ENCODE peak calls at places on chromosomes 3 and 15, in ten cellular contexts. N, E, U, G, O, C, L, H, T and K are unnamed samples.
A peak's percentile ranks its signal among the peaks of the same experiment; 100 is the strongest.

GRCh38 chr15:77851696-77852095 is 219.0 kb upstream of the LINGO1 start:
- DNase-seq in C (no peak), T (no peak), H (no peak), N (no peak), G (no peak), O (peak; percentile 10), U (no peak), L (no peak), E (peak; percentile 69), K (peak; percentile 80)

GRCh38 chr3:152778001-152778400 is 56.9 kb upstream of the P2RY1 start:
- DNase-seq in T (no peak), H (no peak), N (no peak), L (no peak), E (no peak), C (no peak), U (no peak), G (no peak), O (no peak), K (no peak)

GRCh38 chr3:58998476-58999117 is 51.2 kb downstream of the CFAP20DC start:
- DNase-seq in O (no peak), L (no peak), G (no peak), U (no peak), T (no peak), N (no peak), E (peak; percentile 93), C (no peak), H (peak; percentile 94), K (no peak)

GRCh38 chr15:25776071-25776740 is 86.9 kb downstream of the ATP10A start:
- DNase-seq in G (no peak), N (no peak), C (no peak), L (no peak), O (no peak), T (no peak), U (peak; percentile 41), H (no peak), E (no peak), K (no peak)

GRCh38 chr15:40313531-40314398 is 6.0 kb upstream of the PLCB2 start:
- DNase-seq in L (no peak), C (no peak), N (no peak), O (peak; percentile 37), G (no peak), T (no peak), E (no peak), H (peak; percentile 61), U (no peak), K (peak; percentile 56)

GRCh38 chr3:138057384-138057783 is 47.4 kb downstream of the CLDN18 start:
- DNase-seq in G (no peak), H (no peak), C (no peak), L (no peak), E (no peak), O (no peak), U (no peak), T (no peak), N (no peak), K (no peak)

GRCh38 chr3:33439421-33440327 is 531 bp downstream of the UBP1 start:
- DNase-seq in H (peak; percentile 47), L (peak; percentile 51), U (peak; percentile 32), E (no peak), T (peak; percentile 34), O (peak; percentile 16), G (peak; percentile 10), N (peak; percentile 18), C (peak; percentile 82), K (no peak)

GRCh38 chr15:55253580-55253979 is 36.0 kb downstream of the RAB27A start:
- DNase-seq in G (no peak), U (no peak), T (no peak), E (no peak), L (no peak), N (no peak), C (no peak), O (no peak), H (peak; percentile 42), K (no peak)

GRCh38 chr3:13574798-13575451 is 26.0 kb downstream of the FBLN2 start:
- DNase-seq in E (peak; percentile 28), C (no peak), O (no peak), T (no peak), G (no peak), L (no peak), U (no peak), N (no peak), H (peak; percentile 78), K (no peak)

GRCh38 chr15:95249524-95249923 is 1018.2 kb downstream of the MCTP2 start:
- DNase-seq in T (no peak), C (no peak), H (no peak), L (no peak), E (no peak), U (no peak), N (no peak), G (no peak), O (no peak), K (no peak)

GRCh38 chr3:165624761-165625160 is 212.5 kb downstream of the BCHE start:
- DNase-seq in L (no peak), T (no peak), E (no peak), N (no peak), H (no peak), O (no peak), G (no peak), C (no peak), U (no peak), K (no peak)

GRCh38 chr15:60005352-60006202 is 1.5 kb downstream of the FOXB1 start:
- DNase-seq in H (no peak), N (no peak), C (peak; percentile 26), E (no peak), U (no peak), G (no peak), L (no peak), T (no peak), O (no peak), K (no peak)

GRCh38 chr3:111594205-111594604 is 941 bp downstream of the ZBED2 start:
- DNase-seq in E (peak; percentile 90), T (no peak), U (no peak), O (no peak), N (no peak), G (no peak), H (peak; percentile 83), L (no peak), C (peak; percentile 18), K (no peak)

GRCh38 chr15:62578960-62579359 is 413.9 kb upstream of the C2CD4B start:
- DNase-seq in G (no peak), E (no peak), L (no peak), U (no peak), O (no peak), H (no peak), C (no peak), N (no peak), T (no peak), K (no peak)

GRCh38 chr15:101070502-101071273 is 151.5 kb downstream of the LRRK1 start:
- DNase-seq in N (no peak), H (peak; percentile 91), G (no peak), O (peak; percentile 1), C (no peak), E (peak; percentile 63), T (no peak), U (no peak), L (no peak), K (no peak)

GRCh38 chr3:129624347-129625070 is 18.0 kb upstream of the PLXND1 start:
- DNase-seq in H (peak; percentile 64), T (no peak), E (no peak), G (no peak), N (no peak), L (no peak), C (no peak), U (no peak), O (no peak), K (no peak)

GRCh38 chr3:25854635-25855034 is 64.7 kb downstream of the OXSM start:
- DNase-seq in E (peak; percentile 21), L (no peak), O (no peak), T (no peak), N (no peak), G (no peak), U (no peak), H (peak; percentile 81), C (no peak), K (no peak)

GRCh38 chr15:39084683-39085530 is 496.0 kb upstream of the THBS1 start:
- DNase-seq in T (no peak), C (no peak), L (no peak), G (no peak), N (no peak), H (peak; percentile 87), U (no peak), E (no peak), O (no peak), K (no peak)

GRCh38 chr3:108548304-108548703 is 37.9 kb upstream of the MYH15 start:
- DNase-seq in T (no peak), N (no peak), G (no peak), H (peak; percentile 14), O (no peak), L (no peak), C (no peak), E (no peak), U (no peak), K (no peak)

GRCh38 chr3:78041486-78041885 is 1001.6 kb downstream of the ROBO2 start:
- DNase-seq in E (no peak), N (no peak), L (no peak), G (no peak), U (no peak), T (no peak), H (no peak), C (no peak), O (no peak), K (no peak)